ENCODE peak calls at places on chromosomes 16 and 17, in five cellular contexts. J, N, I, G and D are unnamed samples.
A peak's percentile ranks its signal among the peaks of the same experiment; 100 is the strongest.

GRCh38 chr17:28684963-28685362 is 23.0 kb downstream of the SUPT6H start:
- DNase-seq in I (no peak), G (peak; percentile 5), N (no peak), J (no peak), D (no peak)

GRCh38 chr16:77199211-77199610 is at the start of gene SYCE1L:
- DNase-seq in N (no peak), I (no peak), G (no peak), J (no peak), D (no peak)

GRCh38 chr16:2154533-2155090 is 970 bp upstream of the TRAF7 start:
- DNase-seq in N (no peak), I (no peak), G (no peak), J (peak; percentile 27), D (no peak)

GRCh38 chr16:67115649-67116048 is 5.9 kb downstream of the PHAF1 start:
- DNase-seq in J (no peak), N (no peak), I (peak; percentile 61), G (peak; percentile 93), D (peak; percentile 71)

GRCh38 chr17:19318611-19319010 is 43.9 kb downstream of the B9D1 start:
- DNase-seq in I (no peak), G (no peak), N (no peak), J (no peak), D (no peak)

GRCh38 chr17:740240-741055 is 8.1 kb downstream of the TLCD3A start:
- DNase-seq in G (peak; percentile 12), I (no peak), J (no peak), N (no peak), D (no peak)

GRCh38 chr17:32673964-32674363 is 187.2 kb downstream of the CDK5R1 start:
- DNase-seq in I (no peak), G (no peak), J (no peak), N (no peak), D (no peak)

GRCh38 chr17:75869282-75870141 is 8.9 kb downstream of the TRIM47 start:
- DNase-seq in J (no peak), I (no peak), G (peak; percentile 40), N (no peak), D (no peak)

GRCh38 chr16:47431960-47432359 is 28.9 kb downstream of the ITFG1 start:
- DNase-seq in G (peak; percentile 37), I (no peak), J (no peak), N (no peak), D (no peak)

GRCh38 chr17:46212634-46213435 is 19.6 kb upstream of the KANSL1 start:
- DNase-seq in N (no peak), J (peak; percentile 52), G (peak; percentile 78), I (peak; percentile 54), D (peak; percentile 67)
- TF ChIP-seq CTCF in N (peak; percentile 96), J (peak; percentile 81), G (peak; percentile 91), I (peak; percentile 78), D (peak; percentile 93)

GRCh38 chr17:3913531-3914318 is 2.5 kb downstream of the P2RX1 start:
- DNase-seq in I (peak; percentile 42), J (peak; percentile 77), G (peak; percentile 59), N (no peak), D (peak; percentile 70)

GRCh38 chr17:3915642-3916012 is 638 bp downstream of the P2RX1 start:
- DNase-seq in I (no peak), J (no peak), G (no peak), N (no peak), D (no peak)

GRCh38 chr17:3912827-3913226 is 3.4 kb downstream of the P2RX1 start:
- DNase-seq in N (no peak), J (no peak), I (no peak), G (no peak), D (no peak)

GRCh38 chr17:3916013-3916696 is at the start of gene P2RX1:
- DNase-seq in J (no peak), N (no peak), G (no peak), I (no peak), D (no peak)

GRCh38 chr17:3914319-3914685 is 2.0 kb downstream of the P2RX1 start:
- DNase-seq in I (no peak), N (no peak), J (no peak), G (no peak), D (no peak)
- H3K27ac ChIP-seq in I (peak overlapping the region; percentile 31), N (no peak overlapping the region), J (no peak overlapping the region), G (no peak overlapping the region), D (no peak overlapping the region)

GRCh38 chr16:57903656-57904055 is 67.3 kb downstream of the CNGB1 start:
- DNase-seq in I (no peak), J (no peak), G (no peak), N (no peak), D (no peak)

GRCh38 chr16:57908409-57908987 is 62.4 kb downstream of the CNGB1 start:
- DNase-seq in I (no peak), G (no peak), J (no peak), N (no peak), D (no peak)

GRCh38 chr16:57904101-57904500 is 66.8 kb downstream of the CNGB1 start:
- DNase-seq in N (no peak), J (no peak), G (no peak), I (no peak), D (no peak)

GRCh38 chr16:57910726-57911125 is 60.2 kb downstream of the CNGB1 start:
- DNase-seq in J (no peak), G (no peak), N (no peak), I (no peak), D (no peak)

DNA sequence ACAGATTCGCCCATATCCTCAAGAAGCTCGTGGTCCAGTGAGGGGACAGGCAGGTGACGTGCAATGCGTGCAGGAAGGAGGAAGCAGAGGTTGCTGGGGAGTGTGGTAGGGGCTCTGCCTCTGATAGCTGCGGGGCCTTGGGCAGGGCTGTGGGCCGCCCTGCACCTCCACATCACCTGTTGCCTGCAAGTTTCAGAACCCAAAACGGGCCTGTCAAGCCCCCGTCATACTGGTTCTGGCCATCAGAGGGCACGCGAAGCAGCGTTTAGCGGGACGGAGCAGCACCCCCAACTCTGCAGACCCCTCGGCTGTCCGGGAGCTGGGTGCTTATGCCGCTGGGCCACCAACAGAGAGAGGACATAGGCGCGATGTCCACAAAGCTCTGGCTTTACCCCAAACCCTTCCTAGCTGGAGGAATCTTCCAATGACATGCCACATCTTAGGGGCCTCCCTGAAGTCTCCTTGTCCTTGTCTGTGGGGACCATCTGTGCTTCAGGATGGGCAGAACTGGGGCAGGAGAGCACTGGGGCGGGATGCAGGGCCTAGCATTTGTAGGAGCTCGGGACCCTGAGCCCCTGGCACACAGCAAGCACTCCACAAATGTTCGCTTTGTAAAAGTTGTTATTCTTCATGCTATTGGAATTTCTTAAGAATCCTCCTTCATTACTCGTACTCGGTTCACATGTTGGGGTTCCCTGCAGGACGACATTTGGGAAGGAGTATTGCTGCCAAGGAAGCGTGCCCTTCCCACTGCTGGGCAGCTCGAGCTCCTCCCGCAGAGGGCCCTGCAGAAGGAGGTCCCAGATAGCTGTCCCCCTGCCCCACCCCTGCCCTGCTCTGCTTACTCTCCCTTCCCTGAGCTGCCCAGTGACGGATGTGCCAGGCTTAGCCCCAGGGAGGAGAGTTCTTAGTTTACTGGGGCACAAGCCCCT is 64.3 kb downstream of the CNGB1 start:
- DNase-seq in G (peak; percentile 23), I (no peak), J (no peak), N (no peak), D (no peak)
- TF ChIP-seq CTCF in G (peak; percentile 40), I (peak; percentile 57), J (peak; percentile 40), N (peak; percentile 68), D (peak; percentile 68)

GRCh38 chr17:12998461-12998860 is 19.4 kb downstream of the ELAC2 start:
- DNase-seq in G (no peak), J (no peak), N (peak; percentile 31), I (no peak), D (no peak)
- H3K27ac ChIP-seq in G (no peak overlapping the region), J (no peak overlapping the region), N (no peak overlapping the region), I (no peak overlapping the region), D (no peak overlapping the region)